ENCODE peak calls at places on chromosome 16, in seven cellular contexts. G is IMR-90, E is neuronal stem cell, C is H1, V is mesenchymal stem cell, W is H9, N is trophoblast cell. J is an unnamed sample.
A peak's percentile ranks its signal among the peaks of the same experiment; 100 is the strongest.

GRCh38 chr16:66188786-66189725 is 177.4 kb upstream of the CDH5 start:
- DNase-seq in G (peak; percentile 74), E (no peak), C (no peak), V (no peak), W (no peak), N (no peak), J (no peak)

GRCh38 chr16:22250522-22250921 is 44.4 kb downstream of the EEF2K start:
- DNase-seq in G (no peak), E (no peak), C (no peak), V (no peak), W (no peak), N (no peak), J (no peak)

GRCh38 chr16:87228363-87228762 is 88.8 kb downstream of the C16orf95 start:
- DNase-seq in G (no peak), E (no peak), C (no peak), V (no peak), W (no peak), N (no peak), J (no peak)

GRCh38 chr16:74896389-74897370 is 88.2 kb downstream of the WDR59 start:
- DNase-seq in G (peak; percentile 62), E (no peak), C (no peak), V (peak; percentile 62), W (no peak), N (no peak), J (no peak)

GRCh38 chr16:88469615-88470395 is 16.7 kb downstream of the ZFPM1 start:
- DNase-seq in G (no peak), E (no peak), C (no peak), V (no peak), W (no peak), N (no peak), J (no peak)

GRCh38 chr16:85614338-85615013 is 1.4 kb downstream of the GSE1 start:
- DNase-seq in G (no peak), E (peak; percentile 72), C (no peak), V (peak; percentile 33), W (no peak), N (no peak), J (no peak)

GRCh38 chr16:88731699-88732098 is 25.4 kb downstream of the CTU2 start:
- DNase-seq in G (no peak), E (no peak), C (no peak), V (no peak), W (no peak), N (no peak), J (no peak)

GRCh38 chr16:26688105-26688504 is 378.6 kb upstream of the C16orf82 start:
- DNase-seq in G (no peak), E (no peak), C (no peak), V (no peak), W (no peak), N (no peak), J (no peak)

GRCh38 chr16:47072158-47072557 is 71.6 kb downstream of the NETO2 start:
- DNase-seq in G (no peak), E (no peak), C (no peak), V (no peak), W (no peak), N (no peak), J (no peak)

GRCh38 chr16:86714166-86714565 is 135.8 kb downstream of the FOXL1 start:
- DNase-seq in G (peak; percentile 37), E (no peak), C (no peak), V (peak; percentile 33), W (no peak), N (no peak), J (peak; percentile 43)

GRCh38 chr16:31713945-31714898 is 159.4 kb upstream of the ZNF267 start:
- DNase-seq in G (no peak), E (peak; percentile 27), C (peak; percentile 21), V (no peak), W (peak; percentile 66), N (no peak), J (peak; percentile 57)

GRCh38 chr16:73794936-73795335 is 501.7 kb upstream of the PSMD7 start:
- DNase-seq in G (no peak), E (no peak), C (no peak), V (no peak), W (no peak), N (no peak), J (no peak)

GRCh38 chr16:67006930-67007658 is 18.7 kb downstream of the CES4A start:
- DNase-seq in G (peak; percentile 38), E (no peak), C (no peak), V (peak; percentile 58), W (no peak), N (peak; percentile 26), J (no peak)

GRCh38 chr16:86611517-86611840 is 33.1 kb downstream of the FOXL1 start:
- DNase-seq in G (peak; percentile 90), E (no peak), C (no peak), V (peak; percentile 97), W (no peak), N (no peak), J (no peak)

GRCh38 chr16:49505556-49505955 is 132.0 kb downstream of the C16orf78 start:
- DNase-seq in G (no peak), E (no peak), C (no peak), V (no peak), W (no peak), N (no peak), J (no peak)

GRCh38 chr16:56268799-56269198 is 77.5 kb downstream of the GNAO1 start:
- DNase-seq in G (no peak), E (no peak), C (no peak), V (no peak), W (no peak), N (no peak), J (no peak)

GRCh38 chr16:24758986-24759385 is 29.5 kb downstream of the TNRC6A start:
- DNase-seq in G (no peak), E (no peak), C (no peak), V (no peak), W (no peak), N (peak; percentile 6), J (peak; percentile 13)

DNA sequence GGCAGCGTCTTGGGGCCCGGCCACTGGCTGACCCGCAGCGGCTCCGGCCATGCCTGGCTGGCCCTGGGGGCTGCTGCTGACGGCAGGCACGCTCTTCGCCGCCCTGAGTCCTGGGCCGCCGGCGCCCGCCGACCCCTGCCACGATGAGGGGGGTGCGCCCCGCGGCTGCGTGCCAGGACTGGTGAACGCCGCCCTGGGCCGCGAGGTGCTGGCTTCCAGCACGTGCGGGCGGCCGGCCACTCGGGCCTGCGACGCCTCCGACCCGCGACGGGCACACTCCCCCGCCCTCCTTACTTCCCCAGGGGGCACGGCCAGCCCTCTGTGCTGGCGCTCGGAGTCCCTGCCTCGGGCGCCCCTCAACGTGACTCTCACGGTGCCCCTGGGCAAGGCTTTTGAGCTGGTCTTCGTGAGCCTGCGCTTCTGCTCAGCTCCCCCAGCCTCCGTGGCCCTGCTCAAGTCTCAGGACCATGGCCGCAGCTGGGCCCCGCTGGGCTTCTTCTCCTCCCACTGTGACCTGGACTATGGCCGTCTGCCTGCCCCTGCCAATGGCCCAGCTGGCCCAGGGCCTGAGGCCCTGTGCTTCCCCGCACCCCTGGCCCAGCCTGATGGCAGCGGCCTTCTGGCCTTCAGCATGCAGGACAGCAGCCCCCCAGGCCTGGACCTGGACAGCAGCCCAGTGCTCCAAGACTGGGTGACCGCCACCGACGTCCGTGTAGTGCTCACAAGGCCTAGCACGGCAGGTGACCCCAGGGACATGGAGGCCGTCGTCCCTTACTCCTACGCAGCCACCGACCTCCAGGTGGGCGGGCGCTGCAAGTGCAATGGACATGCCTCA is 773 bp downstream of the NTN3 start:
- DNase-seq in G (no peak), E (no peak), C (no peak), V (no peak), W (no peak), N (no peak), J (no peak)
- H2BK5ac ChIP-seq in G (no peak overlapping the region), E (peak overlapping the region; percentile 87), C (no peak overlapping the region), V (no peak overlapping the region), W (no peak overlapping the region), N (no peak overlapping the region), J (no peak overlapping the region)

DNA sequence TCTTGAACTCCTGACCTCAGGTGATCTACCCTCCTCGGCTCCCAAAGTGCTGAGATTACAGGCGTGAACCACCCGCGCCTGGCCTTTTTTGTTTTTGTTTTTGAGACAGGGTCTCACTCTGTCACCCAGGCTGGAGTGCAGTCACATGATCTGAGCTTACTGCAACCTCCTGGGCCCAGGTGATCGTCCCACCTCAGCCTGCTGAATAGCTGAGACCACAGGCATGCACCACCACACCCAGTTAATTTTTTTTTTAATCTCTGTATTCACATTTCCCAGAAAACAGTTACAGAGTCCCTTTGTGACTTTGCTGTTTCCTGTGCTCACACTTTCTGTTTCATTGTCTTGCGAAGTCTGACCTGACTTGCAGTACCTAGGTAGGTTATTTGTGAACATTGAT is 2.7 kb downstream of the CLUAP1 start:
- DNase-seq in G (no peak), E (no peak), C (no peak), V (no peak), W (no peak), N (no peak), J (no peak)
- H3K4me1 ChIP-seq in G (peaks cover 5% of the 10 kb centered on the region), E (peaks cover 4% of the 10 kb centered on the region), C (no peaks in the 10 kb centered on the region), V (peaks cover 4% of the 10 kb centered on the region), W (no peaks in the 10 kb centered on the region), N (peaks cover 6% of the 10 kb centered on the region), J (peaks cover 2% of the 10 kb centered on the region)

GRCh38 chr16:50531901-50532300 is 16.3 kb upstream of the NKD1 start:
- DNase-seq in G (no peak), E (no peak), C (no peak), V (no peak), W (no peak), N (no peak), J (no peak)

GRCh38 chr16:50534556-50534955 is 13.6 kb upstream of the NKD1 start:
- DNase-seq in G (no peak), E (no peak), C (no peak), V (no peak), W (no peak), N (no peak), J (no peak)

GRCh38 chr16:50534091-50534490 is 14.1 kb upstream of the NKD1 start:
- DNase-seq in G (no peak), E (no peak), C (no peak), V (no peak), W (no peak), N (no peak), J (no peak)

GRCh38 chr16:50532576-50532975 is 15.6 kb upstream of the NKD1 start:
- DNase-seq in G (no peak), E (no peak), C (no peak), V (no peak), W (no peak), N (no peak), J (no peak)

GRCh38 chr16:50533317-50533716 is 14.9 kb upstream of the NKD1 start:
- DNase-seq in G (no peak), E (no peak), C (no peak), V (no peak), W (no peak), N (no peak), J (no peak)
- H2BK5ac ChIP-seq in G (no peak overlapping the region), E (peak overlapping the region; percentile 20), C (no peak overlapping the region), V (no peak overlapping the region), W (no peak overlapping the region), N (no peak overlapping the region), J (no peak overlapping the region)

DNA sequence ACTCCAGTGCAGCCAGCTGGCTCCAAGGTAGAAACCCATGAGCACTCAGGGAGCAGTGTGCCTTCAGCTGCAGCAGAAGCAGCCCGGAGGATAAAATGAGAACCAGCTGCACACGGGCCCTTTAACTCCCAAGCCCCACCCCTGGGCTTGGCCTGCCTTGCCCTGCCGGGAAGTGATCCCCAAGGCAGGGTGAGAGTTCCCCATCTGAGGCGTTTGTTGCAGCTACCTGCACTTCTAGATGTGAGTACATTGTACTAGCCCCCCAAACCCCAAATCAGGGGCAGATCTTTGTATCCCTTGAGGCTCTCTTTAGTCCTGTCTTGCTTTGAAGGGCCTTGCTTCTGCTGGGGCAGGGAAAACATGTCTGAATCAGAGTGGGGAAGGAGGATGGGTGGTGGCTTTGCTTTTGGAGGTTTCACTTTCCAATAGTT is at the start of gene MVP:
- DNase-seq in G (peak; percentile 57), E (no peak), C (no peak), V (peak; percentile 72), W (no peak), N (peak; percentile 67), J (no peak)
- H3K4me1 ChIP-seq in G (peaks cover 22% of the 10 kb centered on the region), E (peaks cover 10% of the 10 kb centered on the region), C (peaks cover 4% of the 10 kb centered on the region), V (peaks cover 41% of the 10 kb centered on the region), W (no peaks in the 10 kb centered on the region), N (peaks cover 8% of the 10 kb centered on the region), J (peaks cover 5% of the 10 kb centered on the region)

GRCh38 chr16:17836868-17837602 is 366.3 kb upstream of the XYLT1 start:
- DNase-seq in G (peak; percentile 98), E (peak; percentile 54), C (peak; percentile 67), V (no peak), W (peak; percentile 88), N (peak; percentile 24), J (peak; percentile 98)
- H2BK5ac ChIP-seq in G (peak overlapping the region; percentile 50), E (no peak overlapping the region), C (peak overlapping the region; percentile 77), V (no peak overlapping the region), W (no peak overlapping the region), N (no peak overlapping the region), J (no peak overlapping the region)